ENCODE peak calls at places on chromosomes 12 and 14, in ten cellular contexts. M is lower lobe of right lung; Q is T-helper 1 cell; G is mesothelial cell of epicardium; T is HCEC 1CT; A is A549; E is SHP77 treated with DMSO at 0.1 percent for 48 hours; W is left kidney; J is non-pigmented ciliary epithelial cell; R is naive thymus-derived CD4-positive, alpha-beta T cell. V is an unnamed sample.

GRCh38 chr14:106879241-106879640 is 1352.9 kb downstream of the TMEM121 start:
- DNase-seq in J (no peak), R (peak; percentile 20), E (no peak), T (peak; percentile 6), G (no peak), Q (no peak), A (peak; percentile 23), W (no peak), M (peak; percentile 71), V (peak; percentile 61)

GRCh38 chr14:102840115-102840514 is 62.9 kb downstream of the TRAF3 start:
- DNase-seq in J (no peak), T (no peak), E (no peak), Q (no peak), M (no peak), W (no peak), R (no peak), G (no peak), A (no peak), V (no peak)

GRCh38 chr14:53055003-53055402 is 98.1 kb downstream of the DDHD1 start:
- DNase-seq in R (peak; percentile 30), G (no peak), W (peak; percentile 73), Q (no peak), T (peak; percentile 55), M (no peak), E (peak; percentile 7), J (no peak), A (peak; percentile 28), V (no peak)

GRCh38 chr14:61177279-61178225 is 103.6 kb downstream of the TMEM30B start:
- DNase-seq in G (no peak), T (no peak), W (no peak), A (no peak), E (no peak), J (no peak), R (no peak), M (no peak), Q (no peak), V (no peak)

GRCh38 chr12:3342051-3342450 is 149.0 kb upstream of the PRMT8 start:
- DNase-seq in Q (no peak), A (no peak), G (peak; percentile 66), M (no peak), W (peak; percentile 94), J (no peak), E (peak; percentile 60), T (peak; percentile 27), R (no peak), V (no peak)

GRCh38 chr12:53298154-53298553 is 1.3 kb upstream of the MYG1 start:
- DNase-seq in T (peak; percentile 83), J (peak; percentile 76), W (no peak), M (no peak), R (no peak), Q (no peak), E (no peak), A (no peak), G (no peak), V (no peak)

GRCh38 chr14:90682615-90683014 is 133.6 kb downstream of the TTC7B start:
- DNase-seq in J (no peak), T (no peak), W (no peak), Q (no peak), R (no peak), G (no peak), M (no peak), A (no peak), E (no peak), V (no peak)

GRCh38 chr12:74903522-74903921 is 306.1 kb downstream of the KCNC2 start:
- DNase-seq in A (no peak), W (no peak), E (no peak), Q (no peak), G (no peak), J (no peak), T (peak; percentile 25), R (no peak), M (no peak), V (no peak)

GRCh38 chr14:105066285-105067071 is 1.2 kb upstream of the GPR132 start:
- DNase-seq in E (no peak), M (peak; percentile 45), J (no peak), A (no peak), R (no peak), W (no peak), T (no peak), G (no peak), Q (no peak), V (peak; percentile 47)

GRCh38 chr12:26100966-26101744 is 23.7 kb downstream of the BHLHE41 start:
- DNase-seq in R (no peak), J (no peak), G (no peak), T (no peak), E (no peak), A (no peak), Q (no peak), W (peak; percentile 65), M (no peak), V (no peak)

GRCh38 chr12:90770861-90771260 is 184.1 kb downstream of the CCER1 start:
- DNase-seq in J (no peak), A (no peak), G (no peak), W (no peak), T (no peak), R (no peak), Q (no peak), M (no peak), E (no peak), V (no peak)